ENCODE peak calls at places on chromosomes 3 and 15, in six cellular contexts. One of them, this sample, is unnamed. For H3K4me1, the result is how much of the 10 kb centered on the place peaks cover.

GRCh38 chr3:41565948-41566347 is 366.6 kb downstream of the CTNNB1 start:
- DNase-seq in esophagus muscularis mucosa: no peak
- DNase-seq in BE2C: no peak
- DNase-seq in fibroblast of lung: no peak
- DNase-seq in thoracic aorta: no peak
- DNase-seq in A549: no peak
- DNase-seq in this sample: no peak

GRCh38 chr3:124793054-124793740 is 62.9 kb downstream of the UMPS start:
- DNase-seq in esophagus muscularis mucosa: no peak
- DNase-seq in thoracic aorta: no peak
- DNase-seq in A549: no peak
- DNase-seq in BE2C: no peak
- DNase-seq in fibroblast of lung: no peak
- DNase-seq in this sample: no peak

GRCh38 chr3:9732080-9732752 is 681 bp downstream of the BRPF1 start:
- DNase-seq in BE2C: no peak
- DNase-seq in A549: peak
- DNase-seq in fibroblast of lung: no peak
- DNase-seq in esophagus muscularis mucosa: no peak
- DNase-seq in thoracic aorta: no peak
- DNase-seq in this sample: no peak

GRCh38 chr3:34683851-34684250 is 885.4 kb downstream of the PDCD6IP start:
- DNase-seq in fibroblast of lung: peak
- DNase-seq in BE2C: peak
- DNase-seq in thoracic aorta: no peak
- DNase-seq in esophagus muscularis mucosa: no peak
- DNase-seq in A549: peak
- DNase-seq in this sample: no peak

GRCh38 chr3:140092883-140093536 is 158.0 kb downstream of the CLSTN2 start:
- DNase-seq in esophagus muscularis mucosa: no peak
- DNase-seq in fibroblast of lung: no peak
- DNase-seq in BE2C: peak
- DNase-seq in A549: no peak
- DNase-seq in thoracic aorta: no peak
- DNase-seq in this sample: no peak

GRCh38 chr3:50170689-50171088 is 15.6 kb downstream of the SEMA3F start:
- DNase-seq in thoracic aorta: no peak
- DNase-seq in A549: no peak
- DNase-seq in BE2C: no peak
- DNase-seq in fibroblast of lung: peak
- DNase-seq in esophagus muscularis mucosa: no peak
- DNase-seq in this sample: no peak

GRCh38 chr3:38453075-38453913 is at the start of gene ACVR2B:
- DNase-seq in thoracic aorta: peak
- DNase-seq in fibroblast of lung: peak
- DNase-seq in BE2C: peak
- DNase-seq in esophagus muscularis mucosa: no peak
- DNase-seq in A549: peak
- DNase-seq in this sample: peak

GRCh38 chr3:176505878-176506621 is 691.2 kb downstream of the TBL1XR1 start:
- DNase-seq in BE2C: no peak
- DNase-seq in A549: no peak
- DNase-seq in thoracic aorta: no peak
- DNase-seq in esophagus muscularis mucosa: no peak
- DNase-seq in fibroblast of lung: no peak
- DNase-seq in this sample: no peak

GRCh38 chr15:83626171-83626802 is 27.6 kb upstream of the ADAMTSL3 start:
- DNase-seq in thoracic aorta: no peak
- DNase-seq in fibroblast of lung: peak
- DNase-seq in BE2C: no peak
- DNase-seq in A549: no peak
- DNase-seq in esophagus muscularis mucosa: no peak
- DNase-seq in this sample: no peak

GRCh38 chr3:18558526-18558925 is 133.4 kb upstream of the SATB1 start:
- DNase-seq in fibroblast of lung: no peak
- DNase-seq in thoracic aorta: no peak
- DNase-seq in esophagus muscularis mucosa: no peak
- DNase-seq in A549: no peak
- DNase-seq in BE2C: no peak
- DNase-seq in this sample: no peak
- H3K4me1 ChIP-seq in fibroblast of lung: under half
- H3K4me1 ChIP-seq in thoracic aorta: under half
- H3K4me1 ChIP-seq in esophagus muscularis mucosa: under half
- H3K4me1 ChIP-seq in A549: under half
- H3K4me1 ChIP-seq in BE2C: under half
- H3K4me1 ChIP-seq in this sample: under half

DNA sequence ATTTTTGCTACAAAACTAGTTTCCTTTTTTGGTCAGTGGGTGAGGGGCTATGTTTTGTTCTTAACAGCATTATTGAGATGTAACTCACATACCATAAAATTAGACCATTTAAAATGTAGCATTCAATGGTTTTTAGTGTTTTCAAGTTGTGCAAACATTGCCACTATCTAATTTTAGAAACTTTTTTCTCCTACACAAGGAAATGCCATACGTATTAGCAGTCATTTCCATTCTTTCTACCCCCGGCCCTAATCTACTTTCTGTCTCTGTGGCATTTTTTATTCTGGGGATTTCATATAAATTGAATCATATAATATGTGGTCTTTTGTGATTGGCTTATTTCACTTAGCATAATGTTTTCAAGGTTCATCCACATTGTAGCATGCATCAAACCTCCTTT is 55.0 kb upstream of the TIPARP start:
- DNase-seq in esophagus muscularis mucosa: no peak
- DNase-seq in thoracic aorta: no peak
- DNase-seq in BE2C: no peak
- DNase-seq in A549: no peak
- DNase-seq in fibroblast of lung: peak
- DNase-seq in this sample: no peak
- H3K4me1 ChIP-seq in esophagus muscularis mucosa: under half
- H3K4me1 ChIP-seq in thoracic aorta: under half
- H3K4me1 ChIP-seq in BE2C: under half
- H3K4me1 ChIP-seq in A549: under half
- H3K4me1 ChIP-seq in fibroblast of lung: under half
- H3K4me1 ChIP-seq in this sample: half or more

DNA sequence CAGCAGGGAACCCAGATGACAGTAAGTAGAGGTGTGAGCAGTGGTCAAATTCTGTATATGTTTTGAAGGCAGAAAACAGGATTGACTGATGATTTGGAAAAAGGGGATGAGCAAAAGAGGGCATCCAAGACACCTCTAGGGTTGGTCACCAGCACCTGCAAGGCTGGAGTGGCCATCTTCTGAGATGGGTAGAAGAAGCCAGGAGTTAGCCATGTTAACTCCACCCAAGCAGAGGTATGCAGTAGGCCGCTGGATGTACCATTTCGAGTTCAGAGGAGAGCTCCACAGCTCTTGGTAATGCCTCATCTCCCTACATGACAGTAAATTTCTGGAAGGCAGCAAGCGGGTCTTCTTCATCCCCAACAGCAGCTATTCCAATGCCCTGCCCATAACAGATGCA is 7.0 kb downstream of the RFTN1 start:
- DNase-seq in A549: no peak
- DNase-seq in esophagus muscularis mucosa: no peak
- DNase-seq in BE2C: no peak
- DNase-seq in thoracic aorta: no peak
- DNase-seq in fibroblast of lung: no peak
- DNase-seq in this sample: no peak
- H3K4me1 ChIP-seq in A549: under half
- H3K4me1 ChIP-seq in esophagus muscularis mucosa: half or more
- H3K4me1 ChIP-seq in BE2C: under half
- H3K4me1 ChIP-seq in thoracic aorta: half or more
- H3K4me1 ChIP-seq in fibroblast of lung: under half
- H3K4me1 ChIP-seq in this sample: under half

GRCh38 chr15:26134152-26134551 is 271.0 kb upstream of the ATP10A start:
- DNase-seq in fibroblast of lung: no peak
- DNase-seq in BE2C: no peak
- DNase-seq in A549: no peak
- DNase-seq in thoracic aorta: no peak
- DNase-seq in esophagus muscularis mucosa: no peak
- DNase-seq in this sample: no peak

GRCh38 chr15:26129852-26130251 is 266.7 kb upstream of the ATP10A start:
- DNase-seq in thoracic aorta: no peak
- DNase-seq in esophagus muscularis mucosa: no peak
- DNase-seq in BE2C: no peak
- DNase-seq in fibroblast of lung: no peak
- DNase-seq in A549: no peak
- DNase-seq in this sample: no peak

GRCh38 chr15:26132786-26133185 is 269.7 kb upstream of the ATP10A start:
- DNase-seq in A549: no peak
- DNase-seq in esophagus muscularis mucosa: peak
- DNase-seq in fibroblast of lung: no peak
- DNase-seq in thoracic aorta: no peak
- DNase-seq in BE2C: no peak
- DNase-seq in this sample: no peak

GRCh38 chr15:26134812-26135211 is 271.7 kb upstream of the ATP10A start:
- DNase-seq in BE2C: no peak
- DNase-seq in esophagus muscularis mucosa: no peak
- DNase-seq in fibroblast of lung: no peak
- DNase-seq in A549: no peak
- DNase-seq in thoracic aorta: no peak
- DNase-seq in this sample: no peak
- H3K4me1 ChIP-seq in BE2C: under half
- H3K4me1 ChIP-seq in esophagus muscularis mucosa: under half
- H3K4me1 ChIP-seq in fibroblast of lung: under half
- H3K4me1 ChIP-seq in A549: under half
- H3K4me1 ChIP-seq in thoracic aorta: under half
- H3K4me1 ChIP-seq in this sample: under half

DNA sequence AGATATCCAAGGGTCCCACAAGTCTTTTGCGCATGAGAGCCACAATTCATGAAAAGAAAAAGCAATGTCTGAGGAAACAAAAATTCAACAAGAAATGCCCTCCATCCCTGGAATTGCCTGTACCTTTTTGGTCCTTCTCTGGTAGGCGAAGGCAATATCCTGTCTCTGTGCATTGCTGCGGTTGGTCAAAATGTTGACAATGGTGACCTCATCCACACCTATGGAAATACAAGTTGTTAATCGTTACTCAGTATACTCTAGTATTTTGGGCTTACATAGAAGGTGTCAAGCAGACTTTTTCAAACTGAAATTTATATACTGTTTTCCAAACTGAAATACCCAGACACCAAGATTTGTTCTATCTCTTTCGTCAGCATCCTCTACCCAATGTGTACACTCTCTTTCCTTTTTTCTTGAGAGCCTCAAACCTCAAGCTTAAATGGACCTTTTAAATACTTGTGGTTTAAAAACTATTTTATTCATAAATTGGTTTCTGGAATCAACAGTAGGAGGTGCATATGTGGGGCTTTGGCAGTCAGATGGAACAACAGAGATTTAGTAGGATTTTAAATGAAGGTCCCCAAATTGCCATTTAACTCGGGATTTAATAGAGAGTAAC is 33.4 kb downstream of the ANXA2 start:
- DNase-seq in thoracic aorta: no peak
- DNase-seq in A549: no peak
- DNase-seq in fibroblast of lung: peak
- DNase-seq in BE2C: no peak
- DNase-seq in esophagus muscularis mucosa: no peak
- DNase-seq in this sample: no peak
- H3K4me1 ChIP-seq in thoracic aorta: half or more
- H3K4me1 ChIP-seq in A549: half or more
- H3K4me1 ChIP-seq in fibroblast of lung: under half
- H3K4me1 ChIP-seq in BE2C: under half
- H3K4me1 ChIP-seq in esophagus muscularis mucosa: under half
- H3K4me1 ChIP-seq in this sample: half or more

DNA sequence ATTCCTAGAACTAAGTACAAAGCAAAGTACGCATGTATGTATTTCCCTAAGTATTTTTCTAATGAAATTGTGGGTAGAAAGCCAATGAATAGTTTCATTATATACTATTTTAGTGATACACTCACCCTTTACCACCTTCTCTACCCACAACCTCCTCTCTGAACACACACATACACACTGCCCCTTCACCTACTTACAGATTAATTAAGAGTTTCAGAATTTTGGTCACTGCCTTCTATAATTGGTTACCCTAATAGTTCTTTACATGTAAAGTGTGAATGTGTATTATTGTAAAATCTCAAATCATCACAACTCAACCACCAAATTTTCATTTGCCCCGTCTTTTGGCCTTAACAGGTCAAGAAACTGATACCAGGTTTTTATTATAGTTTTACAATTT is 7.2 kb downstream of the PFN2 start:
- DNase-seq in A549: no peak
- DNase-seq in fibroblast of lung: no peak
- DNase-seq in BE2C: no peak
- DNase-seq in thoracic aorta: no peak
- DNase-seq in esophagus muscularis mucosa: no peak
- DNase-seq in this sample: no peak
- H3K4me1 ChIP-seq in A549: half or more
- H3K4me1 ChIP-seq in fibroblast of lung: under half
- H3K4me1 ChIP-seq in BE2C: under half
- H3K4me1 ChIP-seq in thoracic aorta: half or more
- H3K4me1 ChIP-seq in esophagus muscularis mucosa: under half
- H3K4me1 ChIP-seq in this sample: under half